ENCODE peak calls at places on chromosomes 1 and 21, in five cellular contexts. One of them, this sample, is unnamed.

GRCh38 chr1:58324551-58324950 is 222.0 kb downstream of the OMA1 start:
- DNase-seq in lower lobe of right lung: no peak
- DNase-seq in ovary: no peak
- DNase-seq in psoas muscle: no peak
- DNase-seq in endodermal cell: no peak
- DNase-seq in this sample: no peak

GRCh38 chr1:62068978-62069377 is 125.7 kb upstream of the L1TD1 start:
- DNase-seq in psoas muscle: no peak
- DNase-seq in ovary: no peak
- DNase-seq in lower lobe of right lung: no peak
- DNase-seq in endodermal cell: no peak
- DNase-seq in this sample: peak; percentile 22

GRCh38 chr1:168520052-168520751 is 23.6 kb downstream of the XCL2 start:
- DNase-seq in lower lobe of right lung: no peak
- DNase-seq in ovary: no peak
- DNase-seq in psoas muscle: no peak
- DNase-seq in endodermal cell: peak; percentile 83
- DNase-seq in this sample: no peak

GRCh38 chr1:246579818-246580217 is 13.6 kb downstream of the CNST start:
- DNase-seq in endodermal cell: no peak
- DNase-seq in lower lobe of right lung: no peak
- DNase-seq in ovary: no peak
- DNase-seq in psoas muscle: no peak
- DNase-seq in this sample: no peak

GRCh38 chr1:97877307-97877706 is 43.5 kb downstream of the DPYD start:
- DNase-seq in lower lobe of right lung: no peak
- DNase-seq in ovary: no peak
- DNase-seq in endodermal cell: no peak
- DNase-seq in psoas muscle: no peak
- DNase-seq in this sample: no peak

GRCh38 chr1:51322417-51323101 is 7.8 kb downstream of the TTC39A start:
- DNase-seq in psoas muscle: no peak
- DNase-seq in endodermal cell: no peak
- DNase-seq in lower lobe of right lung: no peak
- DNase-seq in ovary: no peak
- DNase-seq in this sample: no peak

GRCh38 chr1:45864124-45864721 is 60.8 kb downstream of the MAST2 start:
- DNase-seq in lower lobe of right lung: no peak
- DNase-seq in endodermal cell: no peak
- DNase-seq in psoas muscle: no peak
- DNase-seq in ovary: no peak
- DNase-seq in this sample: no peak

GRCh38 chr1:111200802-111201161 is 336 bp upstream of the DENND2D start:
- DNase-seq in lower lobe of right lung: no peak
- DNase-seq in psoas muscle: no peak
- DNase-seq in ovary: no peak
- DNase-seq in endodermal cell: no peak
- DNase-seq in this sample: no peak

GRCh38 chr1:161021168-161021958 is 411 bp upstream of the F11R start:
- DNase-seq in ovary: peak; percentile 83
- DNase-seq in endodermal cell: peak; percentile 100
- DNase-seq in lower lobe of right lung: peak; percentile 97
- DNase-seq in psoas muscle: peak; percentile 67
- DNase-seq in this sample: peak; percentile 92

GRCh38 chr1:111643696-111644095 is 24.1 kb downstream of the RAP1A start:
- DNase-seq in endodermal cell: no peak
- DNase-seq in lower lobe of right lung: no peak
- DNase-seq in ovary: no peak
- DNase-seq in psoas muscle: no peak
- DNase-seq in this sample: no peak

GRCh38 chr1:52674497-52675384 is 23.4 kb downstream of the COA7 start:
- DNase-seq in psoas muscle: no peak
- DNase-seq in lower lobe of right lung: no peak
- DNase-seq in ovary: no peak
- DNase-seq in endodermal cell: peak; percentile 73
- DNase-seq in this sample: no peak

GRCh38 chr1:170535418-170535817 is 3.5 kb downstream of the GORAB start:
- DNase-seq in ovary: no peak
- DNase-seq in endodermal cell: no peak
- DNase-seq in lower lobe of right lung: no peak
- DNase-seq in psoas muscle: no peak
- DNase-seq in this sample: peak; percentile 72

GRCh38 chr1:171433451-171433850 is 51.9 kb upstream of the PRRC2C start:
- DNase-seq in ovary: no peak
- DNase-seq in endodermal cell: no peak
- DNase-seq in lower lobe of right lung: no peak
- DNase-seq in psoas muscle: no peak
- DNase-seq in this sample: no peak

GRCh38 chr1:166197141-166197540 is 30.3 kb upstream of the FAM78B start:
- DNase-seq in lower lobe of right lung: no peak
- DNase-seq in endodermal cell: no peak
- DNase-seq in ovary: no peak
- DNase-seq in psoas muscle: no peak
- DNase-seq in this sample: no peak

GRCh38 chr1:70387507-70387906 is 23.6 kb upstream of the CTH start:
- DNase-seq in endodermal cell: no peak
- DNase-seq in ovary: no peak
- DNase-seq in lower lobe of right lung: no peak
- DNase-seq in psoas muscle: no peak
- DNase-seq in this sample: no peak

GRCh38 chr1:22618056-22618455 is 18.4 kb upstream of the C1QA start:
- DNase-seq in endodermal cell: no peak
- DNase-seq in psoas muscle: no peak
- DNase-seq in lower lobe of right lung: no peak
- DNase-seq in ovary: no peak
- DNase-seq in this sample: no peak

GRCh38 chr1:180632326-180633088 is 685 bp downstream of the XPR1 start:
- DNase-seq in endodermal cell: peak; percentile 88
- DNase-seq in lower lobe of right lung: peak; percentile 76
- DNase-seq in psoas muscle: peak; percentile 72
- DNase-seq in ovary: peak; percentile 73
- DNase-seq in this sample: peak; percentile 67

GRCh38 chr21:34072145-34073031 is 990 bp upstream of the MRPS6 start:
- DNase-seq in psoas muscle: peak; percentile 72
- DNase-seq in lower lobe of right lung: no peak
- DNase-seq in endodermal cell: no peak
- DNase-seq in ovary: peak; percentile 34
- DNase-seq in this sample: peak; percentile 68

GRCh38 chr1:209397910-209398309 is 185.6 kb upstream of the CAMK1G start:
- DNase-seq in lower lobe of right lung: no peak
- DNase-seq in ovary: no peak
- DNase-seq in endodermal cell: peak; percentile 90
- DNase-seq in psoas muscle: no peak
- DNase-seq in this sample: no peak

GRCh38 chr21:33820371-33820770 is 95.2 kb downstream of the ATP5PO start:
- DNase-seq in lower lobe of right lung: no peak
- DNase-seq in ovary: no peak
- DNase-seq in endodermal cell: no peak
- DNase-seq in psoas muscle: no peak
- DNase-seq in this sample: no peak

GRCh38 chr1:201473296-201473695 is 4.3 kb upstream of the PHLDA3 start:
- DNase-seq in endodermal cell: no peak
- DNase-seq in ovary: no peak
- DNase-seq in lower lobe of right lung: no peak
- DNase-seq in psoas muscle: no peak
- DNase-seq in this sample: no peak

GRCh38 chr1:99281109-99281508 is 16.8 kb downstream of the PLPPR4 start:
- DNase-seq in endodermal cell: no peak
- DNase-seq in ovary: no peak
- DNase-seq in lower lobe of right lung: no peak
- DNase-seq in psoas muscle: no peak
- DNase-seq in this sample: no peak

GRCh38 chr1:99277066-99277465 is 12.8 kb downstream of the PLPPR4 start:
- DNase-seq in lower lobe of right lung: no peak
- DNase-seq in endodermal cell: no peak
- DNase-seq in ovary: no peak
- DNase-seq in psoas muscle: no peak
- DNase-seq in this sample: no peak

GRCh38 chr1:99282536-99282935 is 18.2 kb downstream of the PLPPR4 start:
- DNase-seq in endodermal cell: no peak
- DNase-seq in lower lobe of right lung: no peak
- DNase-seq in psoas muscle: no peak
- DNase-seq in ovary: no peak
- DNase-seq in this sample: no peak

GRCh38 chr1:99279525-99279924 is 15.2 kb downstream of the PLPPR4 start:
- DNase-seq in ovary: no peak
- DNase-seq in endodermal cell: peak; percentile 44
- DNase-seq in lower lobe of right lung: no peak
- DNase-seq in psoas muscle: no peak
- DNase-seq in this sample: no peak
- H3K27ac ChIP-seq in ovary: no peak overlapping the region
- H3K27ac ChIP-seq in endodermal cell: no peak overlapping the region
- H3K27ac ChIP-seq in lower lobe of right lung: no peak overlapping the region
- H3K27ac ChIP-seq in psoas muscle: no peak overlapping the region
- H3K27ac ChIP-seq in this sample: no peak overlapping the region

GRCh38 chr1:154348429-154349076 is 23.2 kb downstream of the ATP8B2 start:
- DNase-seq in endodermal cell: peak; percentile 51
- DNase-seq in lower lobe of right lung: no peak
- DNase-seq in ovary: no peak
- DNase-seq in psoas muscle: no peak
- DNase-seq in this sample: no peak
- H3K27ac ChIP-seq in endodermal cell: no peak overlapping the region
- H3K27ac ChIP-seq in lower lobe of right lung: no peak overlapping the region
- H3K27ac ChIP-seq in ovary: no peak overlapping the region
- H3K27ac ChIP-seq in psoas muscle: no peak overlapping the region
- H3K27ac ChIP-seq in this sample: no peak overlapping the region

DNA sequence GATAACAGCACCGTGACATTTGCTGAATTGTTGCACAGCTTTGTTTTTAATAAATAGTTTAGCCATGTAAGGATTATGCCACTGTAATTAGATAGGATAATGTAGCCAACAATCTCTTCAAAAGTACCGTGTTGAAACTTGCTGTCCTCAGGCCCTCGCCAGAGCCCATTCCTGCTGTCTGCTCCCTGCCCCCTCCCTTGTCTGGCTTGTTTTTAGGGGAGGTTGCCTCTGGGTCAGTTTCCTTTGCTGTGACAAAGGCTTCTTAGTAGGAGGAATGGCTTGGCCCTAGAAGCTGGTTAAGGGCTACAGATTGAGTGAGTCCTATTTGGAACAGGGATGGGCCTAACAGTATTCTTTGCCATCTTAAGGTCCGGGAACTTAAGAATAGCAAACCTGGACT is 107.9 kb downstream of the LMO4 start:
- DNase-seq in psoas muscle: no peak
- DNase-seq in endodermal cell: no peak
- DNase-seq in lower lobe of right lung: no peak
- DNase-seq in ovary: no peak
- DNase-seq in this sample: peak; percentile 72
- H3K27ac ChIP-seq in psoas muscle: no peak overlapping the region
- H3K27ac ChIP-seq in endodermal cell: no peak overlapping the region
- H3K27ac ChIP-seq in lower lobe of right lung: no peak overlapping the region
- H3K27ac ChIP-seq in ovary: no peak overlapping the region
- H3K27ac ChIP-seq in this sample: peak overlapping the region; percentile 57

GRCh38 chr1:18922319-18922726 is 20.0 kb upstream of the ALDH4A1 start:
- DNase-seq in endodermal cell: no peak
- DNase-seq in ovary: peak; percentile 86
- DNase-seq in psoas muscle: peak; percentile 83
- DNase-seq in lower lobe of right lung: peak; percentile 74
- DNase-seq in this sample: peak; percentile 90

GRCh38 chr1:18922848-18923475 is 20.6 kb upstream of the ALDH4A1 start:
- DNase-seq in ovary: no peak
- DNase-seq in psoas muscle: peak; percentile 31
- DNase-seq in endodermal cell: no peak
- DNase-seq in lower lobe of right lung: no peak
- DNase-seq in this sample: no peak

GRCh38 chr1:18926315-18927081 is 24.1 kb upstream of the ALDH4A1 start:
- DNase-seq in psoas muscle: peak; percentile 71
- DNase-seq in endodermal cell: no peak
- DNase-seq in lower lobe of right lung: no peak
- DNase-seq in ovary: no peak
- DNase-seq in this sample: no peak

GRCh38 chr1:18921506-18922251 is 19.3 kb upstream of the ALDH4A1 start:
- DNase-seq in ovary: no peak
- DNase-seq in lower lobe of right lung: no peak
- DNase-seq in endodermal cell: no peak
- DNase-seq in psoas muscle: no peak
- DNase-seq in this sample: no peak

DNA sequence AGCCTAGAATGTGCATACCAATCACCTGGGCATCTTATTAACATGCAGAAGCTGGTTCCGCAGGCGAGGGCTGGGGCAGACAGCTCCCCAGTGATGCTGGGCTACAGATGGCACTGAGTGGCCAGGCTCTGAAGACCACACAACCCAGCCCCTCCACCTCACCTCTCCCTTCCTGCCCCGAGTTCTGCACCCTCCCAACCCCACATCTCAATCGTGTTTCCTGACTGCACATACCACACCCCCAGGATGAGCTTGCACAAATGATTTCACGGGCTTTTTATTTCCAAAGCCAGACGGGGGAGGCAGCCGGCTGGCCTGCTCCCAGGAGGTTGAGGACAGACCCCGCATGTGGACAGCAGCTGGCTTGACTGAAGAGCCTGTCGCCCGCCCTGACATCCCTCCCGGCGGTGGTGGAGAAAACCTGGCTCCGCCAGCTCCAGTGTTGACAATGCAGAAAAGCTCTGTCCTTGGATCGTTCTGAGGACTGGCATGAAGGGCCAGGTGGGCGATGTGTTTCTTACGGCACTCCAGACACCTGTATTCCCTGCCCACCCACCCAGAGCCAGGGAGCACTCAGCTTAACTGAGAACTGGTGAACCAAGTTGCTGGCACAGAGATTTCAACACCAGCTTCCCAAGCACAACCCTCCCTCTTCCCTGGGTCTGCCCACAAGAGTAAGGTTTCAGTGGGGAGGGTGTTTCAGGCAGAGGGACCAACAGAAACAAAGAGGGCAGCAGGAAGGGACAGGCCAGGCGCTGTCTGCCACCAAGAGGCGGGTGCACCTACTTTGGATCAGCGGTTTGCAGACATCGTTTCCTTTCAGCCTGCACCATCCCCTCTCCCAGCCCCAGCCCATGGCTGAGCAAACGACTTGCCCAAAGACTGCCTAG is 21.6 kb upstream of the ALDH4A1 start:
- DNase-seq in endodermal cell: no peak
- DNase-seq in lower lobe of right lung: no peak
- DNase-seq in psoas muscle: peak; percentile 35
- DNase-seq in ovary: no peak
- DNase-seq in this sample: no peak
- H3K27ac ChIP-seq in endodermal cell: peak overlapping the region; percentile 75
- H3K27ac ChIP-seq in lower lobe of right lung: peak overlapping the region; percentile 78
- H3K27ac ChIP-seq in psoas muscle: peak overlapping the region; percentile 86
- H3K27ac ChIP-seq in ovary: peak overlapping the region; percentile 91
- H3K27ac ChIP-seq in this sample: no peak overlapping the region